ENCODE peak calls at places on chromosome 6, in five cellular contexts. H is PC-3, D is WTC11, L is GM23338, B is WERI-Rb-1. V is an unnamed sample.

GRCh38 chr6:163955131-163955530 is 540.6 kb downstream of the QKI start:
- DNase-seq in H (no peak), D (no peak), L (no peak), B (no peak), V (no peak)

GRCh38 chr6:43359381-43359780 is 10.1 kb downstream of the ZNF318 start:
- DNase-seq in H (no peak), D (no peak), L (no peak), B (no peak), V (no peak)

GRCh38 chr6:6713660-6714446 is 125.3 kb downstream of the LY86 start:
- DNase-seq in H (peak; percentile 53), D (no peak), L (no peak), B (no peak), V (no peak)

GRCh38 chr6:63635165-63635562 is 438 bp upstream of the PHF3 start:
- DNase-seq in H (no peak), D (no peak), L (no peak), B (no peak), V (no peak)

GRCh38 chr6:143539106-143539505 is 27.6 kb upstream of the FUCA2 start:
- DNase-seq in H (no peak), D (no peak), L (no peak), B (no peak), V (no peak)

GRCh38 chr6:17179246-17180073 is 77.6 kb downstream of the STMND1 start:
- DNase-seq in H (peak; percentile 41), D (no peak), L (no peak), B (no peak), V (no peak)

GRCh38 chr6:131548441-131548840 is 24.6 kb upstream of the ARG1 start:
- DNase-seq in H (no peak), D (no peak), L (no peak), B (no peak), V (no peak)

GRCh38 chr6:157859775-157860504 is 36.9 kb downstream of the SNX9 start:
- DNase-seq in H (peak; percentile 4), D (no peak), L (no peak), B (no peak), V (no peak)

GRCh38 chr6:77853401-77853800 is 200.6 kb downstream of the MEI4 start:
- DNase-seq in H (no peak), D (no peak), L (no peak), B (no peak), V (no peak)

GRCh38 chr6:37565267-37566208 is 65.8 kb upstream of the CCDC167 start:
- DNase-seq in H (no peak), D (peak; percentile 79), L (peak; percentile 85), B (peak; percentile 94), V (no peak)
- TF ChIP-seq CTCF in H (no peak), D (no peak), L (no peak), B (peak; percentile 78), V (no peak)

GRCh38 chr6:136289579-136290405 is at the start of gene BCLAF1:
- DNase-seq in H (peak; percentile 97), D (peak; percentile 99), L (peak; percentile 99), B (peak; percentile 99), V (peak; percentile 100)
- TF ChIP-seq CTCF in H (no peak), D (no peak), L (no peak), B (no peak), V (no peak)

GRCh38 chr6:22828179-22829062 is 259.1 kb downstream of the HDGFL1 start:
- DNase-seq in H (peak; percentile 97), D (peak; percentile 47), L (peak; percentile 74), B (peak; percentile 80), V (no peak)
- TF ChIP-seq CTCF in H (peak; percentile 94), D (peak; percentile 56), L (peak; percentile 84), B (peak; percentile 91), V (no peak)

DNA sequence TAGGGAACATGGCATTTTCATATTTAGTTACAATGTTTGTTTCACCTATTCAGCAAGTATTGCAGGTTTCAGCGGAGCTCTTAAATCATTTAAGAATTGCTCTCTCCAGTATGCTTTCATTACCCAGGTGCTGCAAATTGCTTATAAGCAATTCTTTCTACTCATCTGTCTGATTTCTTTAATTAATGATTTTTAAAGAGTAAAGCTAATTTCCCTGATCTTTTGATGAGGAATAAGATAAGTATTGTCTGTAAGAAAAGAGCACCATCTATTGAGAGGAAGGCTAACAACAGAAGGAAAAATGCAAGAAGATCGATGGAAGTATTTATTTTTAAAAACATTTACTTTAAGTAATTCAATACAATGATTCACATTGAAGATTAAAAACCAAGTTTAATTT is 2.0 kb downstream of the OPRM1 start:
- DNase-seq in H (no peak), D (no peak), L (no peak), B (no peak), V (no peak)
- TF ChIP-seq CTCF in H (no peak), D (no peak), L (peak; percentile 27), B (no peak), V (no peak)

GRCh38 chr6:32116674-32117073 is 7.5 kb upstream of the TNXB start:
- DNase-seq in H (peak; percentile 47), D (no peak), L (peak; percentile 63), B (peak; percentile 81), V (no peak)
- TF ChIP-seq CTCF in H (peak; percentile 59), D (peak; percentile 47), L (peak; percentile 46), B (peak; percentile 90), V (no peak)

DNA sequence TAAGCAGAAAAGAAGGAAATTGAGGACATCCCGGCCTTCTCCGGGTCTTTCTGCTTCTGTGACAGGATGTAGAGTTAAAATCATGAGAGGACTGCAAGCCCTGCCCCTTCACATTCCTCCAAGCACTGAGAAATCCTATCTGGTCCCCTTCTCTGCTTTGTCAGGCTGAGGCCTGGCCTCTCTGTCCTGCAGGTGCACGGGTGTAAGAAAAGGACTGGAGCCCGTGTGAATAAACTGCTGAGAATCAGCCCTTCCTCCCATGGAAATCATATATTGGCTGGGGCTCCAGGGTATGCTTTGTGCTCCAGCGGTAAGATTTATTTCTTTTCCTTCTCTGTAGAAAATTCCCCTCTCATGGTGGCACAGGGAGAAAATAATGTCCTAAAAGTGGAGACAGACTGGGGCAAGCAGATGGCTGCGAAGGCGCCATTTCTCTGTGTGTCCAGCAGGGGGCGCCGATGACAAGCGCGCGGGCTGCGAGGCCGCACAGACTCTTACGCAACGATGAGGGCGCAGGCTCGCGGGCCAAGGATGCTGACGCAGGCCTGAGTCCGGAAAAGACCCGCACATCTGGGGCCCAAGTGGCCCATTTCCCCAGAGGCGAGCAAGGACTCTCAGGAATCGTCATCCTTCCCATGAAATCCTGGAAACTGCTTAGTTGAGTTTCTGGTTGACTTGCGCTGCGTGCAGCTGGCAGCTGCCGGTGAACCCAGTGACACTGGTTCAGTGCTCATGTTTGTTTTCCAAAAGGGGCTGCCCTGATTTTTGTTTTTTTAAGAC is 258.6 kb downstream of the ADGB start:
- DNase-seq in H (peak; percentile 65), D (peak; percentile 84), L (peak; percentile 92), B (peak; percentile 70), V (peak; percentile 91)
- TF ChIP-seq CTCF in H (peak; percentile 89), D (peak; percentile 97), L (peak; percentile 97), B (peak; percentile 93), V (peak; percentile 97)

DNA sequence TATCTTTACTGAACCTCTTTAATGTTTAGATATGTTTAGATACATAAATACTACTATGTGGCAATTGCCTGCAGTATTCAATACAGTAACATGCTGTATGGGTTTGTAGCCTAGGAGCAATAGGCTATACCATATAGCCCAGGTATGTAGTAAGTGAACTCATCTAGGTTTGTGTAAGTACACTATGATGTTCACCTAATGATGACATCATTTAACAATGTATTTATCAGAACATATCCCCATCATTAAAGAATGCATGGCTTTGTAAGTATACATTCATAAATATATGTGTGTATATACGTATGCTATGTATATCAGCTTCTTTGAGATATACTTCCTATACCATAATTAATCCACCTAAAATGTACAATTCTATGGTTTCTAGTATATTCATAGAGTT is 631.2 kb upstream of the MAN1A1 start:
- DNase-seq in H (no peak), D (no peak), L (no peak), B (no peak), V (no peak)
- TF ChIP-seq CTCF in H (no peak), D (no peak), L (no peak), B (no peak), V (no peak)

GRCh38 chr6:107244742-107245470 is 129.6 kb upstream of the BEND3 start:
- DNase-seq in H (no peak), D (no peak), L (no peak), B (no peak), V (no peak)
- TF ChIP-seq CTCF in H (no peak), D (no peak), L (no peak), B (no peak), V (no peak)

GRCh38 chr6:73134588-73134987 is 90.7 kb downstream of the KHDC1L start:
- DNase-seq in H (peak; percentile 27), D (peak; percentile 96), L (peak; percentile 92), B (peak; percentile 26), V (no peak)
- TF ChIP-seq CTCF in H (peak; percentile 46), D (peak; percentile 73), L (peak; percentile 88), B (peak; percentile 52), V (no peak)

V was measured in coronary artery.